ENCODE peak calls at places on chromosomes 3 and 15, in six cellular contexts. U, Q, M, D, S and K are unnamed samples.
A peak's percentile ranks its signal among the peaks of the same experiment; 100 is the strongest.

GRCh38 chr3:144085964-144086363 is 114.3 kb downstream of the DIPK2A start:
- DNase-seq in U (peak; percentile 6), Q (no peak), M (no peak), D (no peak), S (no peak), K (no peak)

GRCh38 chr15:48040166-48040817 is 80.5 kb upstream of the SLC24A5 start:
- DNase-seq in U (no peak), Q (no peak), M (no peak), D (no peak), S (no peak), K (no peak)

GRCh38 chr3:15330031-15330596 is 2.3 kb downstream of the SH3BP5 start:
- DNase-seq in U (no peak), Q (no peak), M (no peak), D (no peak), S (no peak), K (no peak)

GRCh38 chr15:56960116-56960515 is 41.7 kb downstream of the TCF12 start:
- DNase-seq in U (no peak), Q (no peak), M (no peak), D (no peak), S (no peak), K (no peak)

GRCh38 chr3:157335677-157336076 is 101.0 kb upstream of the PTX3 start:
- DNase-seq in U (no peak), Q (no peak), M (no peak), D (no peak), S (no peak), K (no peak)

GRCh38 chr3:123803521-123803920 is 80.6 kb downstream of the MYLK start:
- DNase-seq in U (no peak), Q (no peak), M (no peak), D (no peak), S (no peak), K (no peak)

GRCh38 chr15:58520936-58521292 is 89.1 kb downstream of the LIPC start:
- DNase-seq in U (no peak), Q (peak; percentile 29), M (no peak), D (no peak), S (no peak), K (no peak)

GRCh38 chr15:100140527-100141303 is 201.1 kb downstream of the ADAMTS17 start:
- DNase-seq in U (no peak), Q (no peak), M (no peak), D (no peak), S (no peak), K (no peak)

GRCh38 chr3:70737656-70738309 is 425.3 kb upstream of the MDFIC2 start:
- DNase-seq in U (no peak), Q (no peak), M (peak; percentile 25), D (no peak), S (no peak), K (no peak)

GRCh38 chr15:96064351-96064756 is 266.1 kb upstream of the NR2F2 start:
- DNase-seq in U (no peak), Q (no peak), M (peak; percentile 8), D (no peak), S (no peak), K (no peak)

GRCh38 chr15:94282269-94283250 is 51.2 kb downstream of the MCTP2 start:
- DNase-seq in U (no peak), Q (no peak), M (no peak), D (no peak), S (no peak), K (no peak)

GRCh38 chr15:94286581-94286980 is 55.2 kb downstream of the MCTP2 start:
- DNase-seq in U (no peak), Q (peak; percentile 33), M (no peak), D (no peak), S (no peak), K (no peak)

GRCh38 chr15:94293411-94294402 is 62.3 kb downstream of the MCTP2 start:
- DNase-seq in U (no peak), Q (no peak), M (no peak), D (no peak), S (no peak), K (no peak)

DNA sequence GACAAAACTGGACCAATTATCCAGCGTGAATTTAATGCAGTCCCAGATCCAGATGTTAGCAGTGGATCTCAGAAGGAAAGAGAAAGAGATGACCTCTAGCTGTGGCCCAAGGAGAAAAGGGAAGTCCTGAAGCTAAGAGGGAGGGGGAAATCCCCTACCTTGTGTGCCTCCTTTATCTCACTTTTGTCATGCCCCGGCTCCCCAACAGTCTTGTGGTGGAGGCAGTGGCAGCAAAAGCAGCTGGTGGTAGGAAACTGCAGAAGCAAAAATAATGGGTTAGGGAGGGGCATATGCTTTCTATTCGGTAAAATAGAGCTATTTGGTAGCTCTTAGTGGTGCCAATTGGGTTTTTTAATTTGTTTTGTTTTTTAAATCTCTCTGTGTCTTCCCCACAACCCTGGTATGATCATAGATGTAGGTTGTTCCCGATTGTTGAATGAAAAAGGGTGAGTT is 56.5 kb downstream of the MCTP2 start:
- DNase-seq in U (no peak), Q (peak; percentile 14), M (no peak), D (no peak), S (peak; percentile 66), K (no peak)
- TF ChIP-seq JUND in U (no peak), Q (no peak), M (no peak), D (no peak), S (no peak), K (no peak)

DNA sequence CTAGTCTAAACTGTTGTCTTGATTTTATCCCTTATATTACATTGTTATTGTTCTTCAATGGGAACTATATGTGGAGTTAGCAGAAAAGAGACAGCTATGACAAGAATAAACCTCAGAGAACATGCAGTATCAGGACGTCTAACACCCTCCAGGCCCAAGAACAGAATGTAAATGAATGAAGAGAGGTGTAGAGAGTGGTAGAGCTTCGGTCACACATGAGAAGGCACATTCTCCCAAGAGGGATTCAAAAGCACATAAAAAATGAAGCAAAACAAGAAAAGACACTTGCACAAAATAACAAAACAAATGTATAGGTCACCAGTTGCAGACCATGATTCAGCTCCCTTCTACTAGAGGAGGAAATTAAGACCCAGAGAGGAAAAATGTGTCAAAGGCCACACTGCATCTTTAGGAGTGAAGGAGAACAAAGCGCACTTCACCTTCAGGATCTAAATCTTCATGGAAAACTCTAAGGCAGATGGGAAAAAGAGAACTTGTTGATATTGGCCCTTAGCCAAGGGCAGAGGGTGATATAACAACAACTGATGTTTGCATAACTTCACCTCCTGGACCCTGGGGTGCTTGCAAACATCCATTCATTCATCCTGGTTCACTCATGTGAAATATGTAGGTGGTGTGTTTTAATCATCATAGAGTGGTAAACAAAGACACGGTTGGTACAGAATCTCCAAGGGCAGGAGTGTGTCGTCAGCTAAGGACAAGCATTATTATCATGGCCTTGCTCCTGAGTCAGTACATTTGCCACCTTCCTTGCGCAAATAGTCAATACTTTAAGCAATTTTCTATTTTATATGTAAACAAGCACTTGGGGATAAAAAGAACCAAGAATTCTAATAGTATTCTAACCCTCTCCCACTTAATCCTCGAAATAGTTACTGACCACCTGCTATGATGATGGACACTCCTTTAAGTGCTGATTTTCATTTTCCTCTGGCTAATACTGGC is 8.8 kb downstream of the NEK10 start:
- DNase-seq in U (no peak), Q (no peak), M (peak; percentile 99), D (no peak), S (no peak), K (no peak)
- TF ChIP-seq POLR2AphosphoS5 in U (no peak), Q (no peak), M (peak; percentile 61), D (no peak), S (no peak), K (no peak)

DNA sequence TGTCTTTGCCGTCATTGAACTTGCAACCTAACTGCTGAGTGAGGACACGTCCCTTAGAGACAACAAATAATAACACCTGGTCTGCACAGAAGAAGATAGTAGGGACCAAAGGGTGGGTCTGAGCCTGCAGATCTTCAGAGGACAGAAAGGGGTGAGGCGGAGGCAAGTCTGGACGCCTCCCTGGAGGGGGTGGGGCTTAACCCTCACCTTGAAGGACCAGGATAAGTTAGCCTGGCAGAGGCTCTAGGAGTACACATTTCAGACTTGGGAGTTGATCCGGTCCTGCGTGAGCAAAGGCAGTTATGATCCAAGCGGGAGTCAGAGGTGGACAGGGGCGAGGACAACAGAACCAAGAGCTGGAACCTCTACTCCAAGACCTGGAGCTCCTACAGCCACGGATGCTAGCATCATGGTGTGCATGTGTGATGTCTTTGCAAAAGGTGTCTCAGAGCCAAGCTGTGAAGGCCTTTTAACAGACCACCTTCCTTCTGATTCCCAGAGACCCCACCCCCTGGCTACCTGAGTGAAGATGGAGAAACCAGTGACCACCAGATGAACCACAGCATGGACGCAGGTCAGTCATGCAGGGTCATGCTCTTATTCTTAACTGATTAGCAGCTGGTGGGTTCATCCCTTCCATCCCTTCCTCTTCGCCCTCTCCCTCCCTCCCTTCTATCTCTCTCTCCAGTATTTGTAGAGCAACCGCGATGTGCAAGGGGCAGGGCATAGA is 88.0 kb downstream of the AAGAB start:
- DNase-seq in U (no peak), Q (no peak), M (no peak), D (no peak), S (no peak), K (no peak)
- H3K4me1 ChIP-seq in U (no peaks in the 10 kb centered on the region), Q (peaks cover 13% of the 10 kb centered on the region), M (no peaks in the 10 kb centered on the region), D (peaks cover 31% of the 10 kb centered on the region), S (no peaks in the 10 kb centered on the region), K (peaks cover 16% of the 10 kb centered on the region)

GRCh38 chr15:31294067-31294466 is 32.6 kb upstream of the KLF13 start:
- DNase-seq in U (no peak), Q (no peak), M (no peak), D (no peak), S (no peak), K (no peak)

GRCh38 chr15:31291048-31291578 is 35.5 kb upstream of the KLF13 start:
- DNase-seq in U (no peak), Q (no peak), M (no peak), D (no peak), S (no peak), K (no peak)

GRCh38 chr15:31293655-31294054 is 33.0 kb upstream of the KLF13 start:
- DNase-seq in U (no peak), Q (no peak), M (peak; percentile 86), D (no peak), S (no peak), K (no peak)

GRCh38 chr15:31295660-31296059 is 31.0 kb upstream of the KLF13 start:
- DNase-seq in U (no peak), Q (peak; percentile 4), M (no peak), D (peak; percentile 39), S (no peak), K (no peak)

GRCh38 chr15:31292391-31293020 is 34.1 kb upstream of the KLF13 start:
- DNase-seq in U (no peak), Q (no peak), M (peak; percentile 71), D (peak; percentile 29), S (no peak), K (no peak)
- TF ChIP-seq JUND in U (no peak), Q (no peak), M (no peak), D (no peak), S (no peak), K (no peak)

DNA sequence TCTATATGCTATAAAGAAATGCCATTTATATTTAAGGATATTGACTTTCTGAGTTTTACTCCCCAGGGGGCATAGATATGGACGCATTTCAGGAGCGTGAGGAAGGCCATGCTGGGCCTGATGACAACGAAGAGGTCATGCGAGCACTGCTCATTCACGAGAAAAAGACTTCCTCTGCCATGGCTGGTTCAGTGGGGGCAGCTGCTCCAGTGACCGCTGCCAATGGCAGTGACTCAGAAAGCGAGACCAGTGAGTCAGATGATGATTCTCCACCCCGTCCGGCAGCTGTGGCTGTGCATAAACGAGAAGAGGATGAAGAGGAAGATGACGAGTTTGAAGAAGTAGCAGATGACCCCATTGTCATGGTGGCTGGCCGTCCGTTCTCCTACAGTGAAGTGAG is 38.4 kb downstream of the GTF2E1 start:
- DNase-seq in U (no peak), Q (no peak), M (no peak), D (no peak), S (peak; percentile 62), K (peak; percentile 36)
- TF ChIP-seq POLR2AphosphoS5 in U (no peak), Q (no peak), M (no peak), D (no peak), S (no peak), K (peak; percentile 40)

GRCh38 chr3:66486646-66487045 is 14.2 kb downstream of the LRIG1 start:
- DNase-seq in U (no peak), Q (no peak), M (no peak), D (no peak), S (no peak), K (no peak)
- H3K4me1 ChIP-seq in U (no peaks in the 10 kb centered on the region), Q (peaks cover 6% of the 10 kb centered on the region), M (peaks cover 91% of the 10 kb centered on the region), D (peaks cover 31% of the 10 kb centered on the region), S (peaks cover 36% of the 10 kb centered on the region), K (no peaks in the 10 kb centered on the region)